ENCODE peak calls at places on chromosome 18, in eight cellular contexts. One of them, this sample, is unnamed.

GRCh38 chr18:12857215-12857924 is 26.7 kb downstream of the PTPN2 start:
- ATAC-seq in activated naive CD8-positive, alpha-beta T cell treated with anti-CD3 and anti-CD28 coated beads, Interleukin-2, amount 10 ng/mL, durations not matched to agents 7 days and 5 days: peak; percentile 60
- ATAC-seq in left cardiac atrium: no peak
- ATAC-seq in CD4-positive, CD25-positive, alpha-beta regulatory T cell: peak; percentile 47
- ATAC-seq in A549: no peak
- ATAC-seq in CD8-positive, alpha-beta T cell: no peak
- ATAC-seq in natural killer cell: no peak
- ATAC-seq in left lung: peak; percentile 61
- ATAC-seq in this sample: no peak

GRCh38 chr18:30775629-30776028 is 266.9 kb downstream of the DSC3 start:
- ATAC-seq in activated naive CD8-positive, alpha-beta T cell treated with anti-CD3 and anti-CD28 coated beads, Interleukin-2, amount 10 ng/mL, durations not matched to agents 7 days and 5 days: no peak
- ATAC-seq in left cardiac atrium: no peak
- ATAC-seq in CD4-positive, CD25-positive, alpha-beta regulatory T cell: no peak
- ATAC-seq in A549: no peak
- ATAC-seq in CD8-positive, alpha-beta T cell: no peak
- ATAC-seq in natural killer cell: no peak
- ATAC-seq in left lung: no peak
- ATAC-seq in this sample: no peak

GRCh38 chr18:48923746-48924580 is 26.8 kb downstream of the SMAD7 start:
- ATAC-seq in activated naive CD8-positive, alpha-beta T cell treated with anti-CD3 and anti-CD28 coated beads, Interleukin-2, amount 10 ng/mL, durations not matched to agents 7 days and 5 days: peak; percentile 35
- ATAC-seq in left cardiac atrium: no peak
- ATAC-seq in CD4-positive, CD25-positive, alpha-beta regulatory T cell: no peak
- ATAC-seq in A549: peak; percentile 7
- ATAC-seq in CD8-positive, alpha-beta T cell: peak; percentile 16
- ATAC-seq in natural killer cell: peak; percentile 23
- ATAC-seq in left lung: no peak
- ATAC-seq in this sample: peak; percentile 47

GRCh38 chr18:5772271-5772670 is 123.1 kb downstream of the TMEM200C start:
- ATAC-seq in activated naive CD8-positive, alpha-beta T cell treated with anti-CD3 and anti-CD28 coated beads, Interleukin-2, amount 10 ng/mL, durations not matched to agents 7 days and 5 days: no peak
- ATAC-seq in left cardiac atrium: no peak
- ATAC-seq in CD4-positive, CD25-positive, alpha-beta regulatory T cell: no peak
- ATAC-seq in A549: no peak
- ATAC-seq in CD8-positive, alpha-beta T cell: no peak
- ATAC-seq in natural killer cell: no peak
- ATAC-seq in left lung: peak; percentile 23
- ATAC-seq in this sample: no peak

GRCh38 chr18:12361770-12362378 is 15.2 kb downstream of the AFG3L2 start:
- ATAC-seq in activated naive CD8-positive, alpha-beta T cell treated with anti-CD3 and anti-CD28 coated beads, Interleukin-2, amount 10 ng/mL, durations not matched to agents 7 days and 5 days: no peak
- ATAC-seq in left cardiac atrium: peak; percentile 70
- ATAC-seq in CD4-positive, CD25-positive, alpha-beta regulatory T cell: no peak
- ATAC-seq in A549: no peak
- ATAC-seq in CD8-positive, alpha-beta T cell: no peak
- ATAC-seq in natural killer cell: no peak
- ATAC-seq in left lung: no peak
- ATAC-seq in this sample: peak; percentile 73

GRCh38 chr18:22238036-22238435 is 68.6 kb downstream of the GATA6 start:
- ATAC-seq in activated naive CD8-positive, alpha-beta T cell treated with anti-CD3 and anti-CD28 coated beads, Interleukin-2, amount 10 ng/mL, durations not matched to agents 7 days and 5 days: no peak
- ATAC-seq in left cardiac atrium: no peak
- ATAC-seq in CD4-positive, CD25-positive, alpha-beta regulatory T cell: no peak
- ATAC-seq in A549: no peak
- ATAC-seq in CD8-positive, alpha-beta T cell: peak; percentile 89
- ATAC-seq in natural killer cell: peak; percentile 100
- ATAC-seq in left lung: no peak
- ATAC-seq in this sample: no peak

GRCh38 chr18:13269599-13270011 is 51.0 kb downstream of the LDLRAD4 start:
- ATAC-seq in activated naive CD8-positive, alpha-beta T cell treated with anti-CD3 and anti-CD28 coated beads, Interleukin-2, amount 10 ng/mL, durations not matched to agents 7 days and 5 days: no peak
- ATAC-seq in left cardiac atrium: no peak
- ATAC-seq in CD4-positive, CD25-positive, alpha-beta regulatory T cell: no peak
- ATAC-seq in A549: no peak
- ATAC-seq in CD8-positive, alpha-beta T cell: no peak
- ATAC-seq in natural killer cell: no peak
- ATAC-seq in left lung: peak; percentile 55
- ATAC-seq in this sample: no peak

GRCh38 chr18:24380163-24380747 is 17.4 kb downstream of the OSBPL1A start:
- ATAC-seq in activated naive CD8-positive, alpha-beta T cell treated with anti-CD3 and anti-CD28 coated beads, Interleukin-2, amount 10 ng/mL, durations not matched to agents 7 days and 5 days: no peak
- ATAC-seq in left cardiac atrium: no peak
- ATAC-seq in CD4-positive, CD25-positive, alpha-beta regulatory T cell: no peak
- ATAC-seq in A549: no peak
- ATAC-seq in CD8-positive, alpha-beta T cell: no peak
- ATAC-seq in natural killer cell: no peak
- ATAC-seq in left lung: no peak
- ATAC-seq in this sample: no peak

GRCh38 chr18:62554083-62554815 is 31.4 kb downstream of the ZCCHC2 start:
- ATAC-seq in activated naive CD8-positive, alpha-beta T cell treated with anti-CD3 and anti-CD28 coated beads, Interleukin-2, amount 10 ng/mL, durations not matched to agents 7 days and 5 days: no peak
- ATAC-seq in left cardiac atrium: no peak
- ATAC-seq in CD4-positive, CD25-positive, alpha-beta regulatory T cell: no peak
- ATAC-seq in A549: no peak
- ATAC-seq in CD8-positive, alpha-beta T cell: no peak
- ATAC-seq in natural killer cell: no peak
- ATAC-seq in left lung: no peak
- ATAC-seq in this sample: no peak

GRCh38 chr18:59514193-59514592 is 155.1 kb upstream of the LMAN1 start:
- ATAC-seq in activated naive CD8-positive, alpha-beta T cell treated with anti-CD3 and anti-CD28 coated beads, Interleukin-2, amount 10 ng/mL, durations not matched to agents 7 days and 5 days: no peak
- ATAC-seq in left cardiac atrium: peak; percentile 79
- ATAC-seq in CD4-positive, CD25-positive, alpha-beta regulatory T cell: no peak
- ATAC-seq in A549: no peak
- ATAC-seq in CD8-positive, alpha-beta T cell: no peak
- ATAC-seq in natural killer cell: no peak
- ATAC-seq in left lung: peak; percentile 64
- ATAC-seq in this sample: peak; percentile 65

GRCh38 chr18:61286867-61287266 is 46.4 kb upstream of the CDH20 start:
- ATAC-seq in activated naive CD8-positive, alpha-beta T cell treated with anti-CD3 and anti-CD28 coated beads, Interleukin-2, amount 10 ng/mL, durations not matched to agents 7 days and 5 days: no peak
- ATAC-seq in left cardiac atrium: no peak
- ATAC-seq in CD4-positive, CD25-positive, alpha-beta regulatory T cell: no peak
- ATAC-seq in A549: no peak
- ATAC-seq in CD8-positive, alpha-beta T cell: no peak
- ATAC-seq in natural killer cell: no peak
- ATAC-seq in left lung: no peak
- ATAC-seq in this sample: no peak

GRCh38 chr18:59264651-59265245 is 8.5 kb downstream of the RAX start:
- ATAC-seq in activated naive CD8-positive, alpha-beta T cell treated with anti-CD3 and anti-CD28 coated beads, Interleukin-2, amount 10 ng/mL, durations not matched to agents 7 days and 5 days: no peak
- ATAC-seq in left cardiac atrium: no peak
- ATAC-seq in CD4-positive, CD25-positive, alpha-beta regulatory T cell: no peak
- ATAC-seq in A549: no peak
- ATAC-seq in CD8-positive, alpha-beta T cell: no peak
- ATAC-seq in natural killer cell: no peak
- ATAC-seq in left lung: no peak
- ATAC-seq in this sample: peak; percentile 14

GRCh38 chr18:48455555-48456478 is 46.6 kb upstream of the ZBTB7C start:
- ATAC-seq in activated naive CD8-positive, alpha-beta T cell treated with anti-CD3 and anti-CD28 coated beads, Interleukin-2, amount 10 ng/mL, durations not matched to agents 7 days and 5 days: peak; percentile 77
- ATAC-seq in left cardiac atrium: no peak
- ATAC-seq in CD4-positive, CD25-positive, alpha-beta regulatory T cell: no peak
- ATAC-seq in A549: no peak
- ATAC-seq in CD8-positive, alpha-beta T cell: peak; percentile 94
- ATAC-seq in natural killer cell: peak; percentile 61
- ATAC-seq in left lung: peak; percentile 53
- ATAC-seq in this sample: peak; percentile 53

GRCh38 chr18:42339324-42339723 is 384.3 kb downstream of the PIK3C3 start:
- ATAC-seq in activated naive CD8-positive, alpha-beta T cell treated with anti-CD3 and anti-CD28 coated beads, Interleukin-2, amount 10 ng/mL, durations not matched to agents 7 days and 5 days: no peak
- ATAC-seq in left cardiac atrium: no peak
- ATAC-seq in CD4-positive, CD25-positive, alpha-beta regulatory T cell: no peak
- ATAC-seq in A549: no peak
- ATAC-seq in CD8-positive, alpha-beta T cell: no peak
- ATAC-seq in natural killer cell: no peak
- ATAC-seq in left lung: peak; percentile 55
- ATAC-seq in this sample: no peak

GRCh38 chr18:11125372-11126315 is 23.7 kb downstream of the PIEZO2 start:
- ATAC-seq in activated naive CD8-positive, alpha-beta T cell treated with anti-CD3 and anti-CD28 coated beads, Interleukin-2, amount 10 ng/mL, durations not matched to agents 7 days and 5 days: no peak
- ATAC-seq in left cardiac atrium: peak; percentile 71
- ATAC-seq in CD4-positive, CD25-positive, alpha-beta regulatory T cell: no peak
- ATAC-seq in A549: no peak
- ATAC-seq in CD8-positive, alpha-beta T cell: no peak
- ATAC-seq in natural killer cell: no peak
- ATAC-seq in left lung: peak; percentile 35
- ATAC-seq in this sample: no peak

GRCh38 chr18:10197097-10197496 is 257.3 kb upstream of the APCDD1 start:
- ATAC-seq in activated naive CD8-positive, alpha-beta T cell treated with anti-CD3 and anti-CD28 coated beads, Interleukin-2, amount 10 ng/mL, durations not matched to agents 7 days and 5 days: no peak
- ATAC-seq in left cardiac atrium: no peak
- ATAC-seq in CD4-positive, CD25-positive, alpha-beta regulatory T cell: no peak
- ATAC-seq in A549: no peak
- ATAC-seq in CD8-positive, alpha-beta T cell: no peak
- ATAC-seq in natural killer cell: no peak
- ATAC-seq in left lung: peak; percentile 92
- ATAC-seq in this sample: no peak

GRCh38 chr18:63254716-63255399 is 64.7 kb downstream of the BCL2 start:
- ATAC-seq in activated naive CD8-positive, alpha-beta T cell treated with anti-CD3 and anti-CD28 coated beads, Interleukin-2, amount 10 ng/mL, durations not matched to agents 7 days and 5 days: no peak
- ATAC-seq in left cardiac atrium: no peak
- ATAC-seq in CD4-positive, CD25-positive, alpha-beta regulatory T cell: no peak
- ATAC-seq in A549: no peak
- ATAC-seq in CD8-positive, alpha-beta T cell: no peak
- ATAC-seq in natural killer cell: no peak
- ATAC-seq in left lung: no peak
- ATAC-seq in this sample: no peak

GRCh38 chr18:76371804-76372203 is 123.2 kb downstream of the ZNF516 start:
- ATAC-seq in activated naive CD8-positive, alpha-beta T cell treated with anti-CD3 and anti-CD28 coated beads, Interleukin-2, amount 10 ng/mL, durations not matched to agents 7 days and 5 days: no peak
- ATAC-seq in left cardiac atrium: no peak
- ATAC-seq in CD4-positive, CD25-positive, alpha-beta regulatory T cell: no peak
- ATAC-seq in A549: no peak
- ATAC-seq in CD8-positive, alpha-beta T cell: no peak
- ATAC-seq in natural killer cell: no peak
- ATAC-seq in left lung: no peak
- ATAC-seq in this sample: no peak

GRCh38 chr18:43961713-43962112 is 684.4 kb upstream of the SYT4 start:
- ATAC-seq in activated naive CD8-positive, alpha-beta T cell treated with anti-CD3 and anti-CD28 coated beads, Interleukin-2, amount 10 ng/mL, durations not matched to agents 7 days and 5 days: no peak
- ATAC-seq in left cardiac atrium: no peak
- ATAC-seq in CD4-positive, CD25-positive, alpha-beta regulatory T cell: no peak
- ATAC-seq in A549: no peak
- ATAC-seq in CD8-positive, alpha-beta T cell: no peak
- ATAC-seq in natural killer cell: no peak
- ATAC-seq in left lung: peak; percentile 45
- ATAC-seq in this sample: no peak

GRCh38 chr18:32349728-32350395 is 120.8 kb downstream of the GAREM1 start:
- ATAC-seq in activated naive CD8-positive, alpha-beta T cell treated with anti-CD3 and anti-CD28 coated beads, Interleukin-2, amount 10 ng/mL, durations not matched to agents 7 days and 5 days: no peak
- ATAC-seq in left cardiac atrium: peak; percentile 76
- ATAC-seq in CD4-positive, CD25-positive, alpha-beta regulatory T cell: no peak
- ATAC-seq in A549: peak; percentile 61
- ATAC-seq in CD8-positive, alpha-beta T cell: no peak
- ATAC-seq in natural killer cell: no peak
- ATAC-seq in left lung: peak; percentile 74
- ATAC-seq in this sample: peak; percentile 93

GRCh38 chr18:54052259-54052658 is 172.2 kb downstream of the MBD2 start:
- ATAC-seq in activated naive CD8-positive, alpha-beta T cell treated with anti-CD3 and anti-CD28 coated beads, Interleukin-2, amount 10 ng/mL, durations not matched to agents 7 days and 5 days: no peak
- ATAC-seq in left cardiac atrium: no peak
- ATAC-seq in CD4-positive, CD25-positive, alpha-beta regulatory T cell: no peak
- ATAC-seq in A549: no peak
- ATAC-seq in CD8-positive, alpha-beta T cell: no peak
- ATAC-seq in natural killer cell: no peak
- ATAC-seq in left lung: no peak
- ATAC-seq in this sample: no peak

GRCh38 chr18:60075477-60075876 is 175.7 kb downstream of the PMAIP1 start:
- ATAC-seq in activated naive CD8-positive, alpha-beta T cell treated with anti-CD3 and anti-CD28 coated beads, Interleukin-2, amount 10 ng/mL, durations not matched to agents 7 days and 5 days: no peak
- ATAC-seq in left cardiac atrium: no peak
- ATAC-seq in CD4-positive, CD25-positive, alpha-beta regulatory T cell: no peak
- ATAC-seq in A549: no peak
- ATAC-seq in CD8-positive, alpha-beta T cell: no peak
- ATAC-seq in natural killer cell: no peak
- ATAC-seq in left lung: no peak
- ATAC-seq in this sample: no peak

GRCh38 chr18:38644875-38645641 is 1079.5 kb upstream of the CELF4 start:
- ATAC-seq in activated naive CD8-positive, alpha-beta T cell treated with anti-CD3 and anti-CD28 coated beads, Interleukin-2, amount 10 ng/mL, durations not matched to agents 7 days and 5 days: no peak
- ATAC-seq in left cardiac atrium: no peak
- ATAC-seq in CD4-positive, CD25-positive, alpha-beta regulatory T cell: no peak
- ATAC-seq in A549: no peak
- ATAC-seq in CD8-positive, alpha-beta T cell: no peak
- ATAC-seq in natural killer cell: no peak
- ATAC-seq in left lung: no peak
- ATAC-seq in this sample: no peak

GRCh38 chr18:2337552-2338141 is 233.7 kb downstream of the METTL4 start:
- ATAC-seq in activated naive CD8-positive, alpha-beta T cell treated with anti-CD3 and anti-CD28 coated beads, Interleukin-2, amount 10 ng/mL, durations not matched to agents 7 days and 5 days: peak; percentile 45
- ATAC-seq in left cardiac atrium: no peak
- ATAC-seq in CD4-positive, CD25-positive, alpha-beta regulatory T cell: peak; percentile 53
- ATAC-seq in A549: peak; percentile 42
- ATAC-seq in CD8-positive, alpha-beta T cell: no peak
- ATAC-seq in natural killer cell: no peak
- ATAC-seq in left lung: peak; percentile 62
- ATAC-seq in this sample: peak; percentile 68

GRCh38 chr18:6543330-6543908 is 128.7 kb upstream of the L3MBTL4 start:
- ATAC-seq in activated naive CD8-positive, alpha-beta T cell treated with anti-CD3 and anti-CD28 coated beads, Interleukin-2, amount 10 ng/mL, durations not matched to agents 7 days and 5 days: no peak
- ATAC-seq in left cardiac atrium: no peak
- ATAC-seq in CD4-positive, CD25-positive, alpha-beta regulatory T cell: no peak
- ATAC-seq in A549: no peak
- ATAC-seq in CD8-positive, alpha-beta T cell: no peak
- ATAC-seq in natural killer cell: no peak
- ATAC-seq in left lung: peak; percentile 51
- ATAC-seq in this sample: peak; percentile 71

GRCh38 chr18:67199993-67200617 is 316.4 kb downstream of the DSEL start:
- ATAC-seq in activated naive CD8-positive, alpha-beta T cell treated with anti-CD3 and anti-CD28 coated beads, Interleukin-2, amount 10 ng/mL, durations not matched to agents 7 days and 5 days: peak; percentile 84
- ATAC-seq in left cardiac atrium: peak; percentile 55
- ATAC-seq in CD4-positive, CD25-positive, alpha-beta regulatory T cell: no peak
- ATAC-seq in A549: peak; percentile 91
- ATAC-seq in CD8-positive, alpha-beta T cell: peak; percentile 54
- ATAC-seq in natural killer cell: peak; percentile 50
- ATAC-seq in left lung: peak; percentile 86
- ATAC-seq in this sample: peak; percentile 99

GRCh38 chr18:44393406-44393805 is 287.3 kb upstream of the SETBP1 start:
- ATAC-seq in activated naive CD8-positive, alpha-beta T cell treated with anti-CD3 and anti-CD28 coated beads, Interleukin-2, amount 10 ng/mL, durations not matched to agents 7 days and 5 days: no peak
- ATAC-seq in left cardiac atrium: no peak
- ATAC-seq in CD4-positive, CD25-positive, alpha-beta regulatory T cell: no peak
- ATAC-seq in A549: no peak
- ATAC-seq in CD8-positive, alpha-beta T cell: no peak
- ATAC-seq in natural killer cell: no peak
- ATAC-seq in left lung: no peak
- ATAC-seq in this sample: no peak

GRCh38 chr18:44579745-44580144 is 100.9 kb upstream of the SETBP1 start:
- ATAC-seq in activated naive CD8-positive, alpha-beta T cell treated with anti-CD3 and anti-CD28 coated beads, Interleukin-2, amount 10 ng/mL, durations not matched to agents 7 days and 5 days: no peak
- ATAC-seq in left cardiac atrium: no peak
- ATAC-seq in CD4-positive, CD25-positive, alpha-beta regulatory T cell: no peak
- ATAC-seq in A549: no peak
- ATAC-seq in CD8-positive, alpha-beta T cell: no peak
- ATAC-seq in natural killer cell: no peak
- ATAC-seq in left lung: no peak
- ATAC-seq in this sample: no peak

GRCh38 chr18:4068552-4069158 is 386.5 kb downstream of the DLGAP1 start:
- ATAC-seq in activated naive CD8-positive, alpha-beta T cell treated with anti-CD3 and anti-CD28 coated beads, Interleukin-2, amount 10 ng/mL, durations not matched to agents 7 days and 5 days: no peak
- ATAC-seq in left cardiac atrium: no peak
- ATAC-seq in CD4-positive, CD25-positive, alpha-beta regulatory T cell: no peak
- ATAC-seq in A549: peak; percentile 68
- ATAC-seq in CD8-positive, alpha-beta T cell: no peak
- ATAC-seq in natural killer cell: peak; percentile 65
- ATAC-seq in left lung: peak; percentile 89
- ATAC-seq in this sample: peak; percentile 65

GRCh38 chr18:10441472-10441871 is 13.0 kb upstream of the APCDD1 start:
- ATAC-seq in activated naive CD8-positive, alpha-beta T cell treated with anti-CD3 and anti-CD28 coated beads, Interleukin-2, amount 10 ng/mL, durations not matched to agents 7 days and 5 days: no peak
- ATAC-seq in left cardiac atrium: no peak
- ATAC-seq in CD4-positive, CD25-positive, alpha-beta regulatory T cell: no peak
- ATAC-seq in A549: no peak
- ATAC-seq in CD8-positive, alpha-beta T cell: no peak
- ATAC-seq in natural killer cell: no peak
- ATAC-seq in left lung: peak; percentile 93
- ATAC-seq in this sample: no peak

GRCh38 chr18:11996907-11997306 is 15.6 kb downstream of the IMPA2 start:
- ATAC-seq in activated naive CD8-positive, alpha-beta T cell treated with anti-CD3 and anti-CD28 coated beads, Interleukin-2, amount 10 ng/mL, durations not matched to agents 7 days and 5 days: no peak
- ATAC-seq in left cardiac atrium: no peak
- ATAC-seq in CD4-positive, CD25-positive, alpha-beta regulatory T cell: no peak
- ATAC-seq in A549: no peak
- ATAC-seq in CD8-positive, alpha-beta T cell: no peak
- ATAC-seq in natural killer cell: no peak
- ATAC-seq in left lung: no peak
- ATAC-seq in this sample: no peak

GRCh38 chr18:74906189-74906588 is 302.8 kb downstream of the PTGR3 start:
- ATAC-seq in activated naive CD8-positive, alpha-beta T cell treated with anti-CD3 and anti-CD28 coated beads, Interleukin-2, amount 10 ng/mL, durations not matched to agents 7 days and 5 days: no peak
- ATAC-seq in left cardiac atrium: no peak
- ATAC-seq in CD4-positive, CD25-positive, alpha-beta regulatory T cell: no peak
- ATAC-seq in A549: no peak
- ATAC-seq in CD8-positive, alpha-beta T cell: no peak
- ATAC-seq in natural killer cell: no peak
- ATAC-seq in left lung: peak; percentile 14
- ATAC-seq in this sample: no peak

GRCh38 chr18:60684843-60685513 is 312.4 kb upstream of the MC4R start:
- ATAC-seq in activated naive CD8-positive, alpha-beta T cell treated with anti-CD3 and anti-CD28 coated beads, Interleukin-2, amount 10 ng/mL, durations not matched to agents 7 days and 5 days: no peak
- ATAC-seq in left cardiac atrium: no peak
- ATAC-seq in CD4-positive, CD25-positive, alpha-beta regulatory T cell: no peak
- ATAC-seq in A549: no peak
- ATAC-seq in CD8-positive, alpha-beta T cell: no peak
- ATAC-seq in natural killer cell: no peak
- ATAC-seq in left lung: peak; percentile 49
- ATAC-seq in this sample: peak; percentile 60

GRCh38 chr18:57466745-57467144 is 31.6 kb downstream of the ONECUT2 start:
- ATAC-seq in activated naive CD8-positive, alpha-beta T cell treated with anti-CD3 and anti-CD28 coated beads, Interleukin-2, amount 10 ng/mL, durations not matched to agents 7 days and 5 days: no peak
- ATAC-seq in left cardiac atrium: no peak
- ATAC-seq in CD4-positive, CD25-positive, alpha-beta regulatory T cell: no peak
- ATAC-seq in A549: peak; percentile 68
- ATAC-seq in CD8-positive, alpha-beta T cell: no peak
- ATAC-seq in natural killer cell: no peak
- ATAC-seq in left lung: no peak
- ATAC-seq in this sample: no peak

This sample was measured in SK-N-SH treated with all-trans-retinoic acid at 6 μM for 48 hours.